ENCODE peak calls at places on chromosomes 13 and 19, in eight cellular contexts. T, R, B, Q, V, U, J and G are unnamed samples.
A peak's percentile ranks its signal among the peaks of the same experiment; 100 is the strongest.

GRCh38 chr13:77555246-77555645 is 19.7 kb downstream of the SCEL start:
- DNase-seq in V (no peak), Q (no peak), U (no peak), T (no peak), J (no peak), B (no peak), R (no peak), G (no peak)

GRCh38 chr19:54035215-54036178 is 28.2 kb downstream of the VSTM1 start:
- DNase-seq in R (peak; percentile 86), U (peak; percentile 92), T (peak; percentile 52), Q (no peak), B (no peak), J (no peak), V (no peak), G (peak; percentile 68)

GRCh38 chr13:36151591-36151990 is 20.4 kb upstream of the DCLK1 start:
- DNase-seq in T (no peak), R (no peak), J (no peak), Q (no peak), B (no peak), U (no peak), V (no peak), G (no peak)

GRCh38 chr13:34682406-34682805 is 259.7 kb upstream of the NBEA start:
- DNase-seq in T (no peak), J (no peak), V (no peak), U (no peak), B (no peak), R (no peak), Q (no peak), G (no peak)

GRCh38 chr13:101614491-101614890 is 162.0 kb downstream of the ITGBL1 start:
- DNase-seq in R (no peak), V (no peak), Q (no peak), U (no peak), B (no peak), T (no peak), J (no peak), G (no peak)

GRCh38 chr13:95420501-95420900 is 119.2 kb upstream of the ABCC4 start:
- DNase-seq in V (no peak), J (no peak), T (no peak), R (no peak), Q (no peak), B (no peak), U (no peak), G (no peak)

GRCh38 chr13:85693889-85694511 is 105.2 kb downstream of the SLITRK6 start:
- DNase-seq in B (no peak), V (no peak), T (peak; percentile 64), R (peak; percentile 18), Q (no peak), U (no peak), J (no peak), G (peak; percentile 38)

GRCh38 chr19:29525901-29526729 is at the start of gene VSTM2B:
- DNase-seq in T (no peak), B (no peak), U (no peak), J (no peak), R (no peak), Q (no peak), V (no peak), G (no peak)

GRCh38 chr13:74136089-74136658 is 2.0 kb upstream of the KLF12 start:
- DNase-seq in J (peak; percentile 25), U (peak; percentile 61), B (peak; percentile 60), R (peak; percentile 68), Q (peak; percentile 29), T (peak; percentile 17), V (no peak), G (no peak)

GRCh38 chr19:7636691-7637373 is at the start of gene STXBP2:
- DNase-seq in J (peak; percentile 54), B (no peak), T (peak; percentile 75), R (no peak), Q (peak; percentile 34), U (peak; percentile 42), V (peak; percentile 87), G (no peak)

GRCh38 chr19:51470966-51471365 is 7.4 kb upstream of the CEACAM18 start:
- DNase-seq in R (no peak), U (peak; percentile 50), B (no peak), T (no peak), Q (no peak), V (no peak), J (no peak), G (no peak)

GRCh38 chr13:100388923-100389322 is 199.7 kb downstream of the GGACT start:
- DNase-seq in R (no peak), J (no peak), Q (no peak), B (no peak), U (no peak), T (no peak), V (no peak), G (no peak)

GRCh38 chr19:1106841-1107654 is 3.3 kb downstream of the GPX4 start:
- DNase-seq in V (no peak), Q (no peak), R (peak; percentile 54), T (peak; percentile 86), J (no peak), B (no peak), U (peak; percentile 65), G (no peak)

GRCh38 chr19:43721469-43722048 is 5.7 kb downstream of the IRGC start:
- DNase-seq in T (no peak), B (no peak), R (no peak), Q (no peak), U (no peak), J (no peak), V (no peak), G (no peak)

GRCh38 chr13:78607409-78608253 is 4.3 kb upstream of the POU4F1 start:
- DNase-seq in B (no peak), J (no peak), T (no peak), U (no peak), V (no peak), Q (no peak), R (no peak), G (no peak)
- H3K4me3 ChIP-seq in B (no peak overlapping the region), J (no peak overlapping the region), T (no peak overlapping the region), U (no peak overlapping the region), V (no peak overlapping the region), Q (no peak overlapping the region), R (no peak overlapping the region), G (no peak overlapping the region)

GRCh38 chr13:30466358-30466714 is 600 bp upstream of the HMGB1 start:
- DNase-seq in T (peak; percentile 10), R (peak; percentile 53), V (no peak), Q (no peak), B (no peak), U (no peak), J (no peak), G (no peak)
- H3K4me3 ChIP-seq in T (peak overlapping the region; percentile 100), R (peak overlapping the region; percentile 40), V (peak overlapping the region; percentile 74), Q (no peak overlapping the region), B (no peak overlapping the region), U (peak overlapping the region; percentile 60), J (peak overlapping the region; percentile 97), G (peak overlapping the region; percentile 56)

GRCh38 chr19:33413868-33414666 is 40.6 kb downstream of the CEBPG start:
- DNase-seq in J (peak; percentile 9), Q (no peak), T (no peak), B (no peak), V (no peak), R (no peak), U (no peak), G (no peak)

GRCh38 chr19:33414667-33415605 is 41.4 kb downstream of the CEBPG start:
- DNase-seq in Q (no peak), B (no peak), V (no peak), U (no peak), T (no peak), J (no peak), R (no peak), G (no peak)

GRCh38 chr19:33418461-33418860 is 45.0 kb downstream of the CEBPG start:
- DNase-seq in V (no peak), B (no peak), J (peak; percentile 6), Q (no peak), T (no peak), U (no peak), R (no peak), G (no peak)

GRCh38 chr19:33417751-33418150 is 44.2 kb downstream of the CEBPG start:
- DNase-seq in B (no peak), U (no peak), R (no peak), J (no peak), Q (no peak), T (no peak), V (no peak), G (no peak)

DNA sequence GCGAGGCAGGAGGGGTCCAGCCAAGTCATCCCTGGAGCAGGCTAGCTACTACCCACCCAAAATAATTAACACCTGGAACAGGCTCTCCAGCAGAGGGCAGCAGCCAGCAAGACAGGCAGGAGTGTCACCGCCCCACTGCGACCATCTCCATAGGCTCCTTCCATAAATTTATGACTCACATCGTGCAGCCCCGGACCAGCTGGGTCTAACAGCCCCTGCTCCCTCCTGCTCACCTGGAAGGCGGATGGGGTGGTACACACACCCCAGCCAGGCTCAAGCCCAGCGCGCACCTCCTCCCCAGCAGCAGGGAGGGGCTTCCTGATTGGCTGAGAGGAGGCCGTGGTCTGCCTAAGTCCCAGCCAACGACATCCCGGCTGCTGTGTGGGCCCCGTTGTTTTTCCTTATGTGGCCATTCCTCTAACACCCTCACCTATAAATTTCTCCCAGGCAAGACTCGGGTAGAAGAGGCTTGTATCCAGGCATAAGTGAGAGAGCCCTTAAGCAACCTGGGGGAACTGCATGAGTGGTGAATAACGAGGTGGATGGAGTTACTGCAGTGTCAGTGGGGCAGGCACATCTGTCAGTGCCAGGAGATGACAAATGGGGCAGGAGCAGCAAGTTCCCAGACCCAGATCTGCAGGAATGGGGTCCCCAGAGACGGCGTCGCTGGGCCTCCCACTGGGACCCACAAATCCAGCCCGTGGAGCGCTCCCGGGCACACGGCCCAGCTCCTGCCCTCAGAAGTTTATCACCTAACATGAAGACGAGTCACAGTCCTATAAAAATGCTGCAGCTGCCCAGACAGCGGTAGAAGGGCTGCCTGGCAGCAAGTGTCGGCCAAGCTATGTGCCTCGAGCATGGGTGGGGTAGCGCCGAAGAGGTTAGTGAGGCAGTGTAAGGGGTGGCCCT is 43.1 kb downstream of the CEBPG start:
- DNase-seq in B (no peak), Q (no peak), V (no peak), J (peak; percentile 70), R (peak; percentile 59), U (peak; percentile 70), T (peak; percentile 84), G (peak; percentile 26)
- H3K4me3 ChIP-seq in B (no peak overlapping the region), Q (no peak overlapping the region), V (no peak overlapping the region), J (no peak overlapping the region), R (no peak overlapping the region), U (no peak overlapping the region), T (no peak overlapping the region), G (no peak overlapping the region)

GRCh38 chr19:44754743-44755066 is 6.2 kb downstream of the BCL3 start:
- DNase-seq in V (no peak), B (no peak), Q (no peak), J (no peak), R (no peak), U (no peak), T (no peak), G (no peak)
- H3K4me3 ChIP-seq in V (peak overlapping the region; percentile 80), B (peak overlapping the region; percentile 45), Q (peak overlapping the region; percentile 36), J (peak overlapping the region; percentile 43), R (no peak overlapping the region), U (peak overlapping the region; percentile 93), T (peak overlapping the region; percentile 95), G (peak overlapping the region; percentile 5)

DNA sequence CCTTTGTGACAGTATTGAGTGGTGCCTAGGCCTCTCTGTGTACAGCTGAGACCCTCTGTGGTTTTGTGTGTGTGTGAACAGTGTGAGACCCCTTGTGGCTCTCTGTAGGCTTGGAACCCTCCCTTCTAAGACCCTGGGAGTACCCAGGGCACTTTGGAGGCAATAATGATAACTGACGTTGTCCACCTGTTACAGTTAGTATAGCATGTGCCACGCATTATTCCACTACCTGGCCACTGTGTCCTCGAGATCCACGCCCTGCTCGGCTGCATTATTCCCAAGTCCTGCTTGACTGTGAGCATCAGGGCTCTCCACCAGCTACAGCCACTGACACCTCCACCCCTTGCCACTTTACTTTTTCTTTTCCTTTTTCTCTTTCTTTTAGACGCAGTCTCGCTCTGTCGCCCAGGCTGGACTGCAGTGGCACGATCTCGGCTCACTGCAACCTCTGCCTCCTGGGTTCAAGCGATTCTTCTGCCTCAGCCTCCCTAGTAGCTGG is 2.0 kb downstream of the GRAMD1A start:
- DNase-seq in R (no peak), J (no peak), B (no peak), Q (no peak), V (no peak), T (no peak), U (no peak), G (no peak)
- H3K4me3 ChIP-seq in R (no peak overlapping the region), J (no peak overlapping the region), B (no peak overlapping the region), Q (no peak overlapping the region), V (peak overlapping the region; percentile 95), T (peak overlapping the region; percentile 91), U (peak overlapping the region; percentile 86), G (no peak overlapping the region)